ENCODE peak calls at places on chromosomes 11 and 22, in nine cellular contexts. One of them, this sample, is unnamed.

GRCh38 chr11:60821827-60822599 is 19.9 kb upstream of the CCDC86 start:
- DNase-seq in Panc1: no peak
- DNase-seq in heart left ventricle: no peak
- DNase-seq in GF-D8: no peak
- DNase-seq in activated T-cell treated with anti-CD3 and anti-CD28 coated beads, Interleukin-2, amount 50 U/mL, for 48 hours: no peak
- DNase-seq in fibroblast of lung: no peak
- DNase-seq in non-pigmented ciliary epithelial cell: no peak
- DNase-seq in ELF-1: no peak
- DNase-seq in stimulated activated CD8-positive, alpha-beta memory T cell treated with anti-CD3 and anti-CD28 coated beads, Interleukin-7, amount 100 ng/mL, for 24 hours: no peak
- DNase-seq in this sample: no peak

GRCh38 chr11:84714316-84714780 is 912.8 kb downstream of the DLG2 start:
- DNase-seq in fibroblast of lung: peak; percentile 41
- DNase-seq in stimulated activated CD8-positive, alpha-beta memory T cell treated with anti-CD3 and anti-CD28 coated beads, Interleukin-7, amount 100 ng/mL, for 24 hours: no peak
- DNase-seq in activated T-cell treated with anti-CD3 and anti-CD28 coated beads, Interleukin-2, amount 50 U/mL, for 48 hours: peak; percentile 17
- DNase-seq in heart left ventricle: peak; percentile 40
- DNase-seq in Panc1: peak; percentile 2
- DNase-seq in non-pigmented ciliary epithelial cell: peak; percentile 3
- DNase-seq in ELF-1: peak; percentile 80
- DNase-seq in GF-D8: peak; percentile 23
- DNase-seq in this sample: peak; percentile 34

GRCh38 chr11:71442880-71443279 is 5.3 kb downstream of the DHCR7 start:
- DNase-seq in non-pigmented ciliary epithelial cell: no peak
- DNase-seq in fibroblast of lung: no peak
- DNase-seq in activated T-cell treated with anti-CD3 and anti-CD28 coated beads, Interleukin-2, amount 50 U/mL, for 48 hours: no peak
- DNase-seq in stimulated activated CD8-positive, alpha-beta memory T cell treated with anti-CD3 and anti-CD28 coated beads, Interleukin-7, amount 100 ng/mL, for 24 hours: no peak
- DNase-seq in heart left ventricle: no peak
- DNase-seq in GF-D8: no peak
- DNase-seq in Panc1: no peak
- DNase-seq in ELF-1: no peak
- DNase-seq in this sample: no peak

GRCh38 chr11:64967376-64967775 is 4.5 kb downstream of the MAJIN start:
- DNase-seq in GF-D8: no peak
- DNase-seq in activated T-cell treated with anti-CD3 and anti-CD28 coated beads, Interleukin-2, amount 50 U/mL, for 48 hours: no peak
- DNase-seq in Panc1: no peak
- DNase-seq in ELF-1: no peak
- DNase-seq in heart left ventricle: no peak
- DNase-seq in fibroblast of lung: no peak
- DNase-seq in non-pigmented ciliary epithelial cell: no peak
- DNase-seq in stimulated activated CD8-positive, alpha-beta memory T cell treated with anti-CD3 and anti-CD28 coated beads, Interleukin-7, amount 100 ng/mL, for 24 hours: no peak
- DNase-seq in this sample: no peak

GRCh38 chr11:2305862-2306823 is 4.3 kb downstream of the TSPAN32 start:
- DNase-seq in non-pigmented ciliary epithelial cell: no peak
- DNase-seq in fibroblast of lung: peak; percentile 85
- DNase-seq in stimulated activated CD8-positive, alpha-beta memory T cell treated with anti-CD3 and anti-CD28 coated beads, Interleukin-7, amount 100 ng/mL, for 24 hours: no peak
- DNase-seq in activated T-cell treated with anti-CD3 and anti-CD28 coated beads, Interleukin-2, amount 50 U/mL, for 48 hours: peak; percentile 59
- DNase-seq in ELF-1: no peak
- DNase-seq in heart left ventricle: peak; percentile 82
- DNase-seq in GF-D8: no peak
- DNase-seq in Panc1: no peak
- DNase-seq in this sample: peak; percentile 79

GRCh38 chr11:35145249-35145648 is 6.3 kb downstream of the CD44 start:
- DNase-seq in Panc1: no peak
- DNase-seq in ELF-1: no peak
- DNase-seq in activated T-cell treated with anti-CD3 and anti-CD28 coated beads, Interleukin-2, amount 50 U/mL, for 48 hours: peak; percentile 77
- DNase-seq in GF-D8: no peak
- DNase-seq in non-pigmented ciliary epithelial cell: peak; percentile 35
- DNase-seq in fibroblast of lung: peak; percentile 73
- DNase-seq in stimulated activated CD8-positive, alpha-beta memory T cell treated with anti-CD3 and anti-CD28 coated beads, Interleukin-7, amount 100 ng/mL, for 24 hours: no peak
- DNase-seq in heart left ventricle: no peak
- DNase-seq in this sample: peak; percentile 80

GRCh38 chr11:83092488-83093384 is 21.0 kb upstream of the RAB30 start:
- DNase-seq in non-pigmented ciliary epithelial cell: no peak
- DNase-seq in stimulated activated CD8-positive, alpha-beta memory T cell treated with anti-CD3 and anti-CD28 coated beads, Interleukin-7, amount 100 ng/mL, for 24 hours: no peak
- DNase-seq in heart left ventricle: no peak
- DNase-seq in activated T-cell treated with anti-CD3 and anti-CD28 coated beads, Interleukin-2, amount 50 U/mL, for 48 hours: no peak
- DNase-seq in ELF-1: peak; percentile 94
- DNase-seq in GF-D8: no peak
- DNase-seq in fibroblast of lung: peak; percentile 27
- DNase-seq in Panc1: no peak
- DNase-seq in this sample: peak; percentile 32

GRCh38 chr22:30890689-30891442 is 77.7 kb downstream of the MORC2 start:
- DNase-seq in GF-D8: no peak
- DNase-seq in ELF-1: peak; percentile 68
- DNase-seq in Panc1: peak; percentile 7
- DNase-seq in stimulated activated CD8-positive, alpha-beta memory T cell treated with anti-CD3 and anti-CD28 coated beads, Interleukin-7, amount 100 ng/mL, for 24 hours: peak; percentile 3
- DNase-seq in non-pigmented ciliary epithelial cell: no peak
- DNase-seq in fibroblast of lung: peak; percentile 10
- DNase-seq in heart left ventricle: peak; percentile 63
- DNase-seq in activated T-cell treated with anti-CD3 and anti-CD28 coated beads, Interleukin-2, amount 50 U/mL, for 48 hours: peak; percentile 54
- DNase-seq in this sample: peak; percentile 17

GRCh38 chr11:62857541-62857982 is 18.2 kb upstream of the WDR74 start:
- DNase-seq in fibroblast of lung: peak; percentile 17
- DNase-seq in non-pigmented ciliary epithelial cell: no peak
- DNase-seq in Panc1: no peak
- DNase-seq in heart left ventricle: no peak
- DNase-seq in GF-D8: no peak
- DNase-seq in stimulated activated CD8-positive, alpha-beta memory T cell treated with anti-CD3 and anti-CD28 coated beads, Interleukin-7, amount 100 ng/mL, for 24 hours: no peak
- DNase-seq in ELF-1: peak; percentile 73
- DNase-seq in activated T-cell treated with anti-CD3 and anti-CD28 coated beads, Interleukin-2, amount 50 U/mL, for 48 hours: no peak
- DNase-seq in this sample: no peak

GRCh38 chr22:46557736-46558480 is 20.5 kb upstream of the CELSR1 start:
- DNase-seq in GF-D8: no peak
- DNase-seq in Panc1: no peak
- DNase-seq in non-pigmented ciliary epithelial cell: no peak
- DNase-seq in ELF-1: no peak
- DNase-seq in stimulated activated CD8-positive, alpha-beta memory T cell treated with anti-CD3 and anti-CD28 coated beads, Interleukin-7, amount 100 ng/mL, for 24 hours: no peak
- DNase-seq in fibroblast of lung: no peak
- DNase-seq in activated T-cell treated with anti-CD3 and anti-CD28 coated beads, Interleukin-2, amount 50 U/mL, for 48 hours: no peak
- DNase-seq in heart left ventricle: no peak
- DNase-seq in this sample: no peak

GRCh38 chr11:19519912-19520641 is 192.6 kb upstream of the NAV2 start:
- DNase-seq in heart left ventricle: no peak
- DNase-seq in stimulated activated CD8-positive, alpha-beta memory T cell treated with anti-CD3 and anti-CD28 coated beads, Interleukin-7, amount 100 ng/mL, for 24 hours: no peak
- DNase-seq in Panc1: no peak
- DNase-seq in ELF-1: peak; percentile 42
- DNase-seq in non-pigmented ciliary epithelial cell: no peak
- DNase-seq in fibroblast of lung: no peak
- DNase-seq in activated T-cell treated with anti-CD3 and anti-CD28 coated beads, Interleukin-2, amount 50 U/mL, for 48 hours: no peak
- DNase-seq in GF-D8: no peak
- DNase-seq in this sample: no peak

GRCh38 chr11:29268733-29269132 is 748.1 kb downstream of the KCNA4 start:
- DNase-seq in GF-D8: no peak
- DNase-seq in ELF-1: no peak
- DNase-seq in non-pigmented ciliary epithelial cell: no peak
- DNase-seq in stimulated activated CD8-positive, alpha-beta memory T cell treated with anti-CD3 and anti-CD28 coated beads, Interleukin-7, amount 100 ng/mL, for 24 hours: no peak
- DNase-seq in Panc1: no peak
- DNase-seq in activated T-cell treated with anti-CD3 and anti-CD28 coated beads, Interleukin-2, amount 50 U/mL, for 48 hours: no peak
- DNase-seq in fibroblast of lung: no peak
- DNase-seq in heart left ventricle: no peak
- DNase-seq in this sample: no peak

GRCh38 chr11:33932721-33933120 is 40.8 kb upstream of the LMO2 start:
- DNase-seq in GF-D8: no peak
- DNase-seq in non-pigmented ciliary epithelial cell: no peak
- DNase-seq in stimulated activated CD8-positive, alpha-beta memory T cell treated with anti-CD3 and anti-CD28 coated beads, Interleukin-7, amount 100 ng/mL, for 24 hours: no peak
- DNase-seq in heart left ventricle: no peak
- DNase-seq in Panc1: no peak
- DNase-seq in activated T-cell treated with anti-CD3 and anti-CD28 coated beads, Interleukin-2, amount 50 U/mL, for 48 hours: no peak
- DNase-seq in fibroblast of lung: no peak
- DNase-seq in ELF-1: no peak
- DNase-seq in this sample: no peak

GRCh38 chr11:131186629-131187075 is 183.8 kb upstream of the NTM start:
- DNase-seq in ELF-1: peak; percentile 50
- DNase-seq in heart left ventricle: peak; percentile 57
- DNase-seq in Panc1: no peak
- DNase-seq in GF-D8: no peak
- DNase-seq in non-pigmented ciliary epithelial cell: no peak
- DNase-seq in fibroblast of lung: no peak
- DNase-seq in stimulated activated CD8-positive, alpha-beta memory T cell treated with anti-CD3 and anti-CD28 coated beads, Interleukin-7, amount 100 ng/mL, for 24 hours: no peak
- DNase-seq in activated T-cell treated with anti-CD3 and anti-CD28 coated beads, Interleukin-2, amount 50 U/mL, for 48 hours: no peak
- DNase-seq in this sample: no peak

GRCh38 chr11:122163420-122163819 is 47.4 kb upstream of the BLID start:
- DNase-seq in non-pigmented ciliary epithelial cell: peak; percentile 70
- DNase-seq in Panc1: no peak
- DNase-seq in GF-D8: no peak
- DNase-seq in ELF-1: no peak
- DNase-seq in heart left ventricle: no peak
- DNase-seq in fibroblast of lung: peak; percentile 92
- DNase-seq in activated T-cell treated with anti-CD3 and anti-CD28 coated beads, Interleukin-2, amount 50 U/mL, for 48 hours: no peak
- DNase-seq in stimulated activated CD8-positive, alpha-beta memory T cell treated with anti-CD3 and anti-CD28 coated beads, Interleukin-7, amount 100 ng/mL, for 24 hours: no peak
- DNase-seq in this sample: no peak

GRCh38 chr22:32354360-32355351 is 3.0 kb upstream of the RFPL3 start:
- DNase-seq in activated T-cell treated with anti-CD3 and anti-CD28 coated beads, Interleukin-2, amount 50 U/mL, for 48 hours: no peak
- DNase-seq in Panc1: no peak
- DNase-seq in ELF-1: no peak
- DNase-seq in stimulated activated CD8-positive, alpha-beta memory T cell treated with anti-CD3 and anti-CD28 coated beads, Interleukin-7, amount 100 ng/mL, for 24 hours: no peak
- DNase-seq in non-pigmented ciliary epithelial cell: peak; percentile 10
- DNase-seq in GF-D8: no peak
- DNase-seq in fibroblast of lung: peak; percentile 31
- DNase-seq in heart left ventricle: peak; percentile 54
- DNase-seq in this sample: peak; percentile 43

GRCh38 chr11:69918938-69919650 is 99.9 kb upstream of the FGF3 start:
- DNase-seq in Panc1: no peak
- DNase-seq in GF-D8: no peak
- DNase-seq in activated T-cell treated with anti-CD3 and anti-CD28 coated beads, Interleukin-2, amount 50 U/mL, for 48 hours: peak; percentile 83
- DNase-seq in ELF-1: peak; percentile 88
- DNase-seq in stimulated activated CD8-positive, alpha-beta memory T cell treated with anti-CD3 and anti-CD28 coated beads, Interleukin-7, amount 100 ng/mL, for 24 hours: peak; percentile 60
- DNase-seq in heart left ventricle: peak; percentile 92
- DNase-seq in non-pigmented ciliary epithelial cell: no peak
- DNase-seq in fibroblast of lung: peak; percentile 47
- DNase-seq in this sample: peak; percentile 51

GRCh38 chr11:62458212-62459002 is 39.6 kb downstream of the SCGB1A1 start:
- DNase-seq in activated T-cell treated with anti-CD3 and anti-CD28 coated beads, Interleukin-2, amount 50 U/mL, for 48 hours: no peak
- DNase-seq in ELF-1: no peak
- DNase-seq in stimulated activated CD8-positive, alpha-beta memory T cell treated with anti-CD3 and anti-CD28 coated beads, Interleukin-7, amount 100 ng/mL, for 24 hours: no peak
- DNase-seq in non-pigmented ciliary epithelial cell: no peak
- DNase-seq in heart left ventricle: no peak
- DNase-seq in GF-D8: no peak
- DNase-seq in Panc1: no peak
- DNase-seq in fibroblast of lung: no peak
- DNase-seq in this sample: no peak

GRCh38 chr11:11520231-11521015 is 101.4 kb downstream of the GALNT18 start:
- DNase-seq in non-pigmented ciliary epithelial cell: no peak
- DNase-seq in GF-D8: no peak
- DNase-seq in Panc1: no peak
- DNase-seq in activated T-cell treated with anti-CD3 and anti-CD28 coated beads, Interleukin-2, amount 50 U/mL, for 48 hours: no peak
- DNase-seq in heart left ventricle: no peak
- DNase-seq in ELF-1: no peak
- DNase-seq in fibroblast of lung: no peak
- DNase-seq in stimulated activated CD8-positive, alpha-beta memory T cell treated with anti-CD3 and anti-CD28 coated beads, Interleukin-7, amount 100 ng/mL, for 24 hours: no peak
- DNase-seq in this sample: no peak

GRCh38 chr22:29693151-29693550 is 26.7 kb upstream of the CABP7 start:
- DNase-seq in ELF-1: no peak
- DNase-seq in Panc1: no peak
- DNase-seq in non-pigmented ciliary epithelial cell: no peak
- DNase-seq in heart left ventricle: peak; percentile 27
- DNase-seq in GF-D8: no peak
- DNase-seq in fibroblast of lung: no peak
- DNase-seq in stimulated activated CD8-positive, alpha-beta memory T cell treated with anti-CD3 and anti-CD28 coated beads, Interleukin-7, amount 100 ng/mL, for 24 hours: no peak
- DNase-seq in activated T-cell treated with anti-CD3 and anti-CD28 coated beads, Interleukin-2, amount 50 U/mL, for 48 hours: no peak
- DNase-seq in this sample: no peak

GRCh38 chr11:73551697-73552096 is 46.2 kb downstream of the FAM168A start:
- DNase-seq in non-pigmented ciliary epithelial cell: no peak
- DNase-seq in Panc1: no peak
- DNase-seq in heart left ventricle: no peak
- DNase-seq in GF-D8: no peak
- DNase-seq in ELF-1: no peak
- DNase-seq in fibroblast of lung: no peak
- DNase-seq in stimulated activated CD8-positive, alpha-beta memory T cell treated with anti-CD3 and anti-CD28 coated beads, Interleukin-7, amount 100 ng/mL, for 24 hours: no peak
- DNase-seq in activated T-cell treated with anti-CD3 and anti-CD28 coated beads, Interleukin-2, amount 50 U/mL, for 48 hours: no peak
- DNase-seq in this sample: no peak

GRCh38 chr11:115920841-115921480 is 416.7 kb upstream of the CADM1 start:
- DNase-seq in ELF-1: no peak
- DNase-seq in activated T-cell treated with anti-CD3 and anti-CD28 coated beads, Interleukin-2, amount 50 U/mL, for 48 hours: no peak
- DNase-seq in fibroblast of lung: no peak
- DNase-seq in non-pigmented ciliary epithelial cell: no peak
- DNase-seq in stimulated activated CD8-positive, alpha-beta memory T cell treated with anti-CD3 and anti-CD28 coated beads, Interleukin-7, amount 100 ng/mL, for 24 hours: no peak
- DNase-seq in heart left ventricle: no peak
- DNase-seq in Panc1: no peak
- DNase-seq in GF-D8: no peak
- DNase-seq in this sample: no peak

GRCh38 chr11:45653277-45653676 is 12.1 kb downstream of the CHST1 start:
- DNase-seq in stimulated activated CD8-positive, alpha-beta memory T cell treated with anti-CD3 and anti-CD28 coated beads, Interleukin-7, amount 100 ng/mL, for 24 hours: no peak
- DNase-seq in fibroblast of lung: no peak
- DNase-seq in heart left ventricle: no peak
- DNase-seq in non-pigmented ciliary epithelial cell: no peak
- DNase-seq in GF-D8: no peak
- DNase-seq in activated T-cell treated with anti-CD3 and anti-CD28 coated beads, Interleukin-2, amount 50 U/mL, for 48 hours: no peak
- DNase-seq in Panc1: no peak
- DNase-seq in ELF-1: no peak
- DNase-seq in this sample: no peak

GRCh38 chr22:20663137-20663828 is 110.6 kb upstream of the SERPIND1 start:
- DNase-seq in GF-D8: no peak
- DNase-seq in stimulated activated CD8-positive, alpha-beta memory T cell treated with anti-CD3 and anti-CD28 coated beads, Interleukin-7, amount 100 ng/mL, for 24 hours: no peak
- DNase-seq in heart left ventricle: no peak
- DNase-seq in activated T-cell treated with anti-CD3 and anti-CD28 coated beads, Interleukin-2, amount 50 U/mL, for 48 hours: no peak
- DNase-seq in ELF-1: no peak
- DNase-seq in fibroblast of lung: no peak
- DNase-seq in Panc1: no peak
- DNase-seq in non-pigmented ciliary epithelial cell: no peak
- DNase-seq in this sample: no peak

GRCh38 chr11:67584205-67584880 is 731 bp downstream of the GSTP1 start:
- DNase-seq in activated T-cell treated with anti-CD3 and anti-CD28 coated beads, Interleukin-2, amount 50 U/mL, for 48 hours: peak; percentile 47
- DNase-seq in non-pigmented ciliary epithelial cell: no peak
- DNase-seq in stimulated activated CD8-positive, alpha-beta memory T cell treated with anti-CD3 and anti-CD28 coated beads, Interleukin-7, amount 100 ng/mL, for 24 hours: no peak
- DNase-seq in Panc1: no peak
- DNase-seq in heart left ventricle: peak; percentile 87
- DNase-seq in fibroblast of lung: peak; percentile 62
- DNase-seq in ELF-1: peak; percentile 51
- DNase-seq in GF-D8: peak; percentile 36
- DNase-seq in this sample: peak; percentile 48

GRCh38 chr22:44450503-44450902 is 47.5 kb downstream of the RTL6 start:
- DNase-seq in heart left ventricle: no peak
- DNase-seq in Panc1: no peak
- DNase-seq in ELF-1: no peak
- DNase-seq in stimulated activated CD8-positive, alpha-beta memory T cell treated with anti-CD3 and anti-CD28 coated beads, Interleukin-7, amount 100 ng/mL, for 24 hours: no peak
- DNase-seq in non-pigmented ciliary epithelial cell: no peak
- DNase-seq in fibroblast of lung: no peak
- DNase-seq in GF-D8: no peak
- DNase-seq in activated T-cell treated with anti-CD3 and anti-CD28 coated beads, Interleukin-2, amount 50 U/mL, for 48 hours: no peak
- DNase-seq in this sample: no peak

GRCh38 chr11:94513091-94513490 is 830 bp downstream of the C11orf97 start:
- DNase-seq in GF-D8: no peak
- DNase-seq in stimulated activated CD8-positive, alpha-beta memory T cell treated with anti-CD3 and anti-CD28 coated beads, Interleukin-7, amount 100 ng/mL, for 24 hours: no peak
- DNase-seq in ELF-1: no peak
- DNase-seq in non-pigmented ciliary epithelial cell: no peak
- DNase-seq in activated T-cell treated with anti-CD3 and anti-CD28 coated beads, Interleukin-2, amount 50 U/mL, for 48 hours: no peak
- DNase-seq in heart left ventricle: no peak
- DNase-seq in fibroblast of lung: peak; percentile 18
- DNase-seq in Panc1: no peak
- DNase-seq in this sample: no peak

GRCh38 chr11:134452849-134453177 is 40.8 kb upstream of the B3GAT1 start:
- DNase-seq in ELF-1: no peak
- DNase-seq in GF-D8: no peak
- DNase-seq in fibroblast of lung: no peak
- DNase-seq in activated T-cell treated with anti-CD3 and anti-CD28 coated beads, Interleukin-2, amount 50 U/mL, for 48 hours: no peak
- DNase-seq in non-pigmented ciliary epithelial cell: no peak
- DNase-seq in stimulated activated CD8-positive, alpha-beta memory T cell treated with anti-CD3 and anti-CD28 coated beads, Interleukin-7, amount 100 ng/mL, for 24 hours: no peak
- DNase-seq in Panc1: no peak
- DNase-seq in heart left ventricle: no peak
- DNase-seq in this sample: no peak

GRCh38 chr22:44192098-44192810 is 11.5 kb downstream of the PARVG start:
- DNase-seq in non-pigmented ciliary epithelial cell: no peak
- DNase-seq in stimulated activated CD8-positive, alpha-beta memory T cell treated with anti-CD3 and anti-CD28 coated beads, Interleukin-7, amount 100 ng/mL, for 24 hours: no peak
- DNase-seq in activated T-cell treated with anti-CD3 and anti-CD28 coated beads, Interleukin-2, amount 50 U/mL, for 48 hours: peak; percentile 82
- DNase-seq in heart left ventricle: no peak
- DNase-seq in fibroblast of lung: no peak
- DNase-seq in ELF-1: peak; percentile 75
- DNase-seq in GF-D8: peak; percentile 78
- DNase-seq in Panc1: no peak
- DNase-seq in this sample: no peak

GRCh38 chr11:80779907-80780615 is 1339.2 kb upstream of the TENM4 start:
- DNase-seq in activated T-cell treated with anti-CD3 and anti-CD28 coated beads, Interleukin-2, amount 50 U/mL, for 48 hours: no peak
- DNase-seq in heart left ventricle: no peak
- DNase-seq in GF-D8: no peak
- DNase-seq in fibroblast of lung: no peak
- DNase-seq in Panc1: no peak
- DNase-seq in non-pigmented ciliary epithelial cell: no peak
- DNase-seq in stimulated activated CD8-positive, alpha-beta memory T cell treated with anti-CD3 and anti-CD28 coated beads, Interleukin-7, amount 100 ng/mL, for 24 hours: no peak
- DNase-seq in ELF-1: no peak
- DNase-seq in this sample: no peak

GRCh38 chr11:617912-618682 is 2.3 kb upstream of the IRF7 start:
- DNase-seq in GF-D8: no peak
- DNase-seq in fibroblast of lung: no peak
- DNase-seq in activated T-cell treated with anti-CD3 and anti-CD28 coated beads, Interleukin-2, amount 50 U/mL, for 48 hours: no peak
- DNase-seq in Panc1: no peak
- DNase-seq in stimulated activated CD8-positive, alpha-beta memory T cell treated with anti-CD3 and anti-CD28 coated beads, Interleukin-7, amount 100 ng/mL, for 24 hours: no peak
- DNase-seq in non-pigmented ciliary epithelial cell: no peak
- DNase-seq in heart left ventricle: no peak
- DNase-seq in ELF-1: no peak
- DNase-seq in this sample: no peak

This sample was measured in astrocyte of the spinal cord.